ENCODE peak calls at places on chromosomes 3 and 15, in six cellular contexts. V is ascending aorta, K is HCT116, N is GM20000, L is endothelial cell, W is Peyer's patch. Z is an unnamed sample.

GRCh38 chr15:61556037-61556648 is 327.0 kb upstream of the RORA start:
- DNase-seq in V (no peak), K (no peak), N (no peak), L (no peak), W (no peak), Z (no peak)

GRCh38 chr3:165816209-165816608 is 21.0 kb downstream of the BCHE start:
- DNase-seq in V (no peak), K (no peak), N (no peak), L (no peak), W (no peak), Z (no peak)

GRCh38 chr3:172598904-172599303 is 75.7 kb upstream of the TNFSF10 start:
- DNase-seq in V (no peak), K (no peak), N (no peak), L (no peak), W (no peak), Z (no peak)

GRCh38 chr3:3799173-3800075 is at the start of gene LRRN1:
- DNase-seq in V (peak), K (no peak), N (peak), L (peak), W (peak), Z (peak)

GRCh38 chr3:66405701-66406091 is 95.1 kb downstream of the LRIG1 start:
- DNase-seq in V (peak), K (no peak), N (no peak), L (no peak), W (peak), Z (no peak)

GRCh38 chr3:73314182-73314951 is 252.9 kb downstream of the EBLN2 start:
- DNase-seq in V (no peak), K (no peak), N (no peak), L (no peak), W (no peak), Z (no peak)

GRCh38 chr3:128076783-128077624 is 24.8 kb downstream of the SEC61A1 start:
- DNase-seq in V (peak), K (no peak), N (peak), L (peak), W (peak), Z (no peak)

GRCh38 chr3:183371672-183371968 is 56.8 kb downstream of the MCF2L2 start:
- DNase-seq in V (no peak), K (peak), N (no peak), L (no peak), W (peak), Z (no peak)

GRCh38 chr3:169607909-169608308 is 55.6 kb downstream of the MECOM start:
- DNase-seq in V (no peak), K (no peak), N (no peak), L (no peak), W (no peak), Z (no peak)

GRCh38 chr3:143328459-143328858 is 208.9 kb downstream of the CHST2 start:
- DNase-seq in V (no peak), K (no peak), N (no peak), L (no peak), W (no peak), Z (no peak)
- TF ChIP-seq CTCF in V (no peak), K (no peak), N (no peak), L (no peak), W (no peak), Z (no peak)

GRCh38 chr15:47405768-47406167 is 311.5 kb upstream of the SEMA6D start:
- DNase-seq in V (no peak), K (no peak), N (no peak), L (no peak), W (no peak), Z (no peak)
- TF ChIP-seq CTCF in V (no peak), K (no peak), N (no peak), L (no peak), W (no peak), Z (no peak)

DNA sequence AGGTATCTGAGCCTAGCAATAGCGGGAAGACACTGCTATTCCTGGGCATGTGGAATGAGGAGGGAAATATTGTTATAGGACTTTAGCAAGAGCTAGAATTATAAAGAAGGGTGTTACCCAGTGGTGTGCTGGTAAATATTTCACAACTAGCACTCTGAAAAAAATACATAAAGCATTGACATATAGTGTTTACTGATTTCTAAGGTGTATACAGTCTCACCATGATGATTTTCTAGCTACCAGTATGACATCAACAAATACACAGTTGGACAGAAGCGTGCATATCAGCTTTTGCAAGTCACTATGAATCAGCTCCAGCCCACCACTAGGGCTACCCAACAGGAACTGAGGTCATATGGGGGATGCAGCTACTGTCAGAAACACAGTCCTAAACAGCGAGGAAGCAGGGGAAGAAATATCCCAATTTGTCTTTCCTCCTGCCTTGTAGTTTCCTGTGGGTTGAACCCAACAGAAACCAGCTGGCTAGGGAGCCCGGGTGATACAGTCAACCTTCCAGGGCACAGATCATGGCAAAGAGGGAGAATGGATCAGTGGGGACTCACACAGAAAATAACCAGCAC is 39.6 kb downstream of the HGD start:
- DNase-seq in V (no peak), K (no peak), N (no peak), L (no peak), W (no peak), Z (no peak)
- TF ChIP-seq CTCF in V (no peak), K (no peak), N (no peak), L (no peak), W (no peak), Z (no peak)

GRCh38 chr3:184584001-184584891 is 22.7 kb downstream of the EPHB3 start:
- DNase-seq in V (no peak), K (no peak), N (no peak), L (peak), W (no peak), Z (no peak)
- TF ChIP-seq CTCF in V (no peak), K (peak), N (no peak), L (no peak), W (no peak), Z (no peak)

GRCh38 chr3:181948286-181948685 is 236.6 kb downstream of the SOX2 start:
- DNase-seq in V (no peak), K (no peak), N (no peak), L (no peak), W (no peak), Z (no peak)
- TF ChIP-seq CTCF in V (no peak), K (peak), N (no peak), L (no peak), W (no peak), Z (no peak)

GRCh38 chr15:58840048-58840447 is 68.9 kb downstream of the MINDY2 start:
- DNase-seq in V (no peak), K (no peak), N (no peak), L (no peak), W (no peak), Z (no peak)
- TF ChIP-seq CTCF in V (no peak), K (no peak), N (no peak), L (no peak), W (no peak), Z (no peak)

GRCh38 chr3:161171639-161172552 is 49.2 kb upstream of the NMD3 start:
- DNase-seq in V (no peak), K (peak), N (no peak), L (no peak), W (no peak), Z (no peak)
- TF ChIP-seq CTCF in V (no peak), K (peak), N (no peak), L (peak), W (no peak), Z (no peak)

DNA sequence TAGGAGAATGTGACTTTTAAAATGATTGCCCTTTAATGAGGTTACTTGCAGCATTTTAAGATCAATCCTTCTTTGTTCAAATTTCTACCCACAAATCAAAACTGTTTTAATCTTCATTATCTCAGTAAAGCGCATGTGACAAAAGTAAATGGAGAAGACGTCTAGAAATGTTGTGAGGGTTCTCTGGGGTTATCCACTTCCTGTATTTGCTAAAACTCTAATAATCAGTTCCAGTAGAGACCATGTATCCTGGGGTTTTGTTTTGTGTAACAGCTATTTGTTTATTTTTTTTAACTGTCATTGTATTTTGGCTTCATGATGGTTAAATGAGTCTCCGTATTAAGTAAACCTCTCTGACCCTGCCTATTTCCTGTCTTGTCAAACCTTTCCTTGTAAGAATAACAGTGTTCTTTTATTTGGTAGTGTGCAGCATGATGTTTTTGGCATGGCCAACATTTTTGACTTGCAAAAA is 27.5 kb downstream of the DUT start:
- DNase-seq in V (no peak), K (no peak), N (no peak), L (no peak), W (no peak), Z (no peak)
- TF ChIP-seq CTCF in V (no peak), K (no peak), N (no peak), L (no peak), W (no peak), Z (no peak)

Z was measured in GM13976.